ENCODE peak calls at places on chromosomes 4 and X, in four cellular contexts. Q is aorta, W is fibroblast of lung, S is BE2C. T is an unnamed sample. For H3K4me1, the result is how much of the 10 kb centered on the place peaks cover.

GRCh38 chrX:120575379-120576114 is 14.8 kb upstream of the CUL4B start:
- DNase-seq in Q (no peak), W (no peak), S (no peak), T (no peak)

GRCh38 chr4:154738426-154738825 is 5.4 kb upstream of the LRAT start:
- DNase-seq in Q (no peak), W (peak), S (no peak), T (no peak)

GRCh38 chrX:71067727-71068051 is 445 bp downstream of the SNX12 start:
- DNase-seq in Q (no peak), W (no peak), S (no peak), T (peak)

GRCh38 chr4:38210396-38211114 is 250.4 kb downstream of the PTTG2 start:
- DNase-seq in Q (no peak), W (no peak), S (no peak), T (no peak)

GRCh38 chrX:123217077-123217476 is 33.0 kb downstream of the GRIA3 start:
- DNase-seq in Q (peak), W (no peak), S (no peak), T (no peak)

GRCh38 chr4:169379688-169380087 is 108.9 kb upstream of the SH3RF1 start:
- DNase-seq in Q (no peak), W (no peak), S (no peak), T (no peak)

GRCh38 chr4:125323547-125324100 is 8.9 kb downstream of the FAT4 start:
- DNase-seq in Q (no peak), W (peak), S (no peak), T (no peak)

GRCh38 chr4:61193863-61194262 is 6.3 kb upstream of the ADGRL3 start:
- DNase-seq in Q (no peak), W (no peak), S (no peak), T (no peak)

GRCh38 chr4:95377511-95377910 is 171.3 kb downstream of the UNC5C start:
- DNase-seq in Q (no peak), W (no peak), S (no peak), T (peak)

GRCh38 chr4:113878718-113879117 is 100.7 kb downstream of the ARSJ start:
- DNase-seq in Q (no peak), W (peak), S (peak), T (peak)

GRCh38 chr4:142091691-142092182 is 455.4 kb downstream of the IL15 start:
- DNase-seq in Q (peak), W (peak), S (peak), T (no peak)

GRCh38 chr4:6414578-6414977 is 57.8 kb downstream of the PPP2R2C start:
- DNase-seq in Q (no peak), W (no peak), S (no peak), T (no peak)

GRCh38 chrX:154714925-154715324 is 36.0 kb downstream of the GAB3 start:
- DNase-seq in Q (no peak), W (peak), S (peak), T (peak)

GRCh38 chr4:48901196-48901595 is 5.4 kb downstream of the OCIAD2 start:
- DNase-seq in Q (no peak), W (no peak), S (no peak), T (no peak)

GRCh38 chr4:173509031-173510001 is 20.7 kb downstream of the HAND2 start:
- DNase-seq in Q (peak), W (peak), S (no peak), T (no peak)

GRCh38 chr4:41719417-41719816 is 29.1 kb downstream of the PHOX2B start:
- DNase-seq in Q (no peak), W (no peak), S (no peak), T (no peak)

GRCh38 chr4:1960170-1960825 is 48.5 kb downstream of the NELFA start:
- DNase-seq in Q (no peak), W (no peak), S (no peak), T (no peak)

GRCh38 chrX:71183341-71183740 is 38.7 kb downstream of the NLGN3 start:
- DNase-seq in Q (no peak), W (no peak), S (no peak), T (peak)

GRCh38 chr4:79025170-79025569 is 85.9 kb upstream of the PAQR3 start:
- DNase-seq in Q (no peak), W (no peak), S (no peak), T (no peak)

GRCh38 chr4:169226565-169226964 is 44.2 kb downstream of the SH3RF1 start:
- DNase-seq in Q (no peak), W (no peak), S (no peak), T (no peak)

GRCh38 chrX:154411981-154412340 is 622 bp downstream of the TAFAZZIN start:
- DNase-seq in Q (peak), W (peak), S (peak), T (peak)

GRCh38 chrX:155718964-155719586 is 106.3 kb upstream of the TMLHE start:
- DNase-seq in Q (no peak), W (no peak), S (no peak), T (no peak)

GRCh38 chr4:181909368-181909767 is 333.8 kb upstream of the TENM3 start:
- DNase-seq in Q (no peak), W (peak), S (no peak), T (no peak)

GRCh38 chr4:1512738-1513660 is 106.8 kb upstream of the NKX1-1 start:
- DNase-seq in Q (peak), W (no peak), S (peak), T (peak)

GRCh38 chrX:70433848-70434351 is 10.7 kb upstream of the DLG3 start:
- DNase-seq in Q (peak), W (peak), S (peak), T (peak)

GRCh38 chrX:50860518-50860917 is 46.5 kb upstream of the SHROOM4 start:
- DNase-seq in Q (no peak), W (no peak), S (no peak), T (no peak)

GRCh38 chrX:24219320-24219719 is 69.8 kb downstream of the ZFX start:
- DNase-seq in Q (no peak), W (no peak), S (no peak), T (no peak)

GRCh38 chr4:101033986-101034385 is 313.3 kb downstream of the PPP3CA start:
- DNase-seq in Q (no peak), W (no peak), S (no peak), T (no peak)

GRCh38 chrX:130091976-130092522 is 18.2 kb downstream of the ELF4 start:
- DNase-seq in Q (peak), W (no peak), S (no peak), T (no peak)
- H3K4me1 ChIP-seq in Q (under half), W (under half), S (under half), T (under half)

DNA sequence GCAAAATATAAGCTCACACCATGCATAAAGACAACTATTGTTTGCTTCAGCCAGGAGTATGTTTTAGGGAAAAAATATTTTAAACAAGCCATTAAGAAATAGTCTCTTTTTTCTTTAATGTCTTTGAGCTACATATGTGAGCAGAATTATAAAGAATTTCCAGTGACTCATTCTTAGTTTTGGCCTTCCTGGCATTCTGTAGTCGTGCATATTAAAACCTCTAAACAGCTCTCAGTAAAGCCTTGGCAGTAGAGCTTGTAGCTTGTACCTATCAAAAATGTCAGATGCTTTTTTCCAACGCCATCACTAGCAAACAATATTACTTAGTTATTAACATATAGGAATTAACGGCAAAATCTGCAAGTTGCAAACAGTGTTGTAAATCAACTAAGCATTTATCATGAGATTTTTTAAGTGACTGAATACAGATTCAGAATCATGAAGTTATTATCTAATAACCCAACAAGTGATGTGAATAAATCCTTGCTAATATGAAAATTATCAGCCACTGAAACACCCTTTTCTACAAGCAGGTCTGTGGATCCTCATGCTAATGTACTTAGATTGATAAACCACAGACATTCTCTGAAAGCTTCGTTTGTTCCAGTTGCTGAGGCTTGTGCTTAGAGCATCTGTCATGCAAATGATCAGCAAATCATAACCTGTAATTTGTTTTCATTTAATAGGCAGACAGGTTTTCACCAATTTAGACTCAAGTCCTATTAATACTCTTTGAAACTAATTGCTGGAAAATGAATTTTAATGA is 412.0 kb upstream of the ATOH1 start:
- DNase-seq in Q (no peak), W (peak), S (no peak), T (no peak)
- H3K4me1 ChIP-seq in Q (under half), W (under half), S (under half), T (under half)

GRCh38 chr4:123249821-123250220 is 146.8 kb upstream of the SPRY1 start:
- DNase-seq in Q (no peak), W (no peak), S (no peak), T (no peak)
- H3K4me1 ChIP-seq in Q (under half), W (under half), S (under half), T (under half)

DNA sequence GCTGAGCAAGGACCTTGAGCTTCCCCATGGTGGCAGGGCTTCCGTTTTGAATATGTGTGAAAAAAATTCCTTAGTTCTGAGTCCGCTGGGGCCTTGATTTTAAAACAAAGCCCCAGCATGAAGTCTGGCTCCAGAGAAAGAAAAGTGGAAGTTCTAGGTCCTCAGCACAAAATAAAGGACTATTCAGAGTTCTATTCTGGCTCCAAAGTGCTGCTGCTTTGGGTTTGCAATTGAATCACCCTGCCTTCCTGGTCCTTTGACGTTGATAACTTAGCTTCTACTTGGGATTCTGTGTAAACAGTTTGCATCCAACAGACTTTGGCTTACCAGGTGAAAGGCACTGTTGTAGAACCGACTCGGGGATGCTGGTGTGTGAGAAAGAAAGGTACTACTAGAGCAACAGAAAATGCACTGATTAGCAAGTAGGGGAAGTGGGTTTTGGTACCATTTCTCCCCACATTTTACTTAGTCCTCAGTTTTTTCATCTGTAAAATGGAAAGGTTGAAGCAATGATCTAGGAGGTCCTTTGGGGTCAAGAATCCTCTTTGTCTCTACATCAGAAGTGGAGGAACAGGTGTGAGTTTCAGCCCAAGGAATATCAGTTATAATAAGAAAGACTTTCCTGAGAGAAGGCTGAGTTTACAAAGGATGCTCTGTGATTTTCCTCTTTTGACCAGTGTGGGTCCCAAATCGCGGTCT is 28.4 kb downstream of the IGFBP7 start:
- DNase-seq in Q (no peak), W (no peak), S (no peak), T (no peak)
- H3K4me1 ChIP-seq in Q (under half), W (under half), S (under half), T (under half)